ENCODE peak calls at places on chromosomes 5 and 9, in four cellular contexts. M is fibroblast of pulmonary artery, E is IMR-90, Y is heart left ventricle. W is an unnamed sample.

GRCh38 chr9:137674307-137675305 is 55.8 kb downstream of the EHMT1 start:
- DNase-seq in M (no peak), Y (no peak), E (no peak), W (no peak)

GRCh38 chr5:91079037-91079436 is 304.1 kb downstream of the ARRDC3 start:
- DNase-seq in E (no peak), Y (no peak), M (peak), W (no peak)

GRCh38 chr5:179820483-179821297 is at the start of gene SQSTM1:
- DNase-seq in Y (peak), E (peak), M (peak), W (peak)

GRCh38 chr5:98105651-98106050 is 667.8 kb upstream of the RGMB start:
- DNase-seq in M (no peak), E (no peak), Y (no peak), W (no peak)

GRCh38 chr5:88503065-88503394 is 234.4 kb upstream of the TMEM161B start:
- DNase-seq in Y (no peak), E (no peak), M (no peak), W (no peak)

GRCh38 chr5:173139631-173140030 is 4.7 kb upstream of the BNIP1 start:
- DNase-seq in Y (no peak), E (no peak), M (no peak), W (no peak)

GRCh38 chr5:137292461-137293025 is 206.6 kb downstream of the SPOCK1 start:
- DNase-seq in Y (no peak), E (no peak), M (no peak), W (no peak)

GRCh38 chr9:86925686-86926085 is 21.6 kb downstream of the GAS1 start:
- DNase-seq in M (peak), E (peak), Y (no peak), W (no peak)

GRCh38 chr9:36793277-36793676 is 220.6 kb downstream of the MELK start:
- DNase-seq in M (no peak), Y (no peak), E (no peak), W (no peak)

GRCh38 chr5:110653231-110653970 is 73.1 kb downstream of the TMEM232 start:
- DNase-seq in Y (no peak), E (no peak), M (no peak), W (no peak)

GRCh38 chr9:90961375-90961774 is 159.8 kb downstream of the SYK start:
- DNase-seq in Y (no peak), E (peak), M (no peak), W (peak)

GRCh38 chr5:139757727-139758509 is 37.7 kb upstream of the PSD2 start:
- DNase-seq in M (no peak), Y (no peak), E (no peak), W (no peak)

GRCh38 chr9:121842612-121842978 is 191.2 kb downstream of the DAB2IP start:
- DNase-seq in M (peak), E (peak), Y (no peak), W (peak)

GRCh38 chr5:61349935-61350334 is 17.9 kb downstream of the ZSWIM6 start:
- DNase-seq in M (no peak), E (no peak), Y (no peak), W (no peak)

GRCh38 chr9:73869261-73869660 is 627.9 kb upstream of the RORB start:
- DNase-seq in Y (no peak), M (peak), E (no peak), W (peak)

GRCh38 chr5:61277781-61278180 is 54.3 kb upstream of the ZSWIM6 start:
- DNase-seq in Y (no peak), M (no peak), E (no peak), W (no peak)

GRCh38 chr9:37917315-37917731 is 13.4 kb upstream of the SLC25A51 start:
- DNase-seq in E (no peak), Y (no peak), M (no peak), W (no peak)

GRCh38 chr5:151208481-151208914 is 15.4 kb downstream of the CCDC69 start:
- DNase-seq in E (no peak), Y (no peak), M (no peak), W (no peak)

GRCh38 chr9:122133263-122133983 is 26.2 kb downstream of the NDUFA8 start:
- DNase-seq in E (no peak), M (peak), Y (peak), W (no peak)

GRCh38 chr5:151692312-151692711 is 5.6 kb upstream of the SPARC start:
- DNase-seq in Y (no peak), M (no peak), E (no peak), W (no peak)

GRCh38 chr9:113886471-113886870 is 10.4 kb downstream of the ZNF618 start:
- DNase-seq in E (peak), M (no peak), Y (no peak), W (no peak)

GRCh38 chr5:108989761-108990392 is 242.2 kb downstream of the FER start:
- DNase-seq in Y (no peak), E (peak), M (peak), W (peak)

GRCh38 chr9:129140397-129141065 is 29.3 kb downstream of the PTPA start:
- DNase-seq in E (peak), M (peak), Y (peak), W (peak)

GRCh38 chr5:43396762-43397304 is 15.4 kb downstream of the CCL28 start:
- DNase-seq in E (no peak), Y (peak), M (peak), W (no peak)

GRCh38 chr5:160899735-160900134 is 47.7 kb upstream of the ATP10B start:
- DNase-seq in E (no peak), Y (no peak), M (no peak), W (no peak)

GRCh38 chr5:151811593-151812321 is 40.0 kb downstream of the G3BP1 start:
- DNase-seq in M (peak), E (peak), Y (no peak), W (peak)

GRCh38 chr9:79619930-79620329 is 48.2 kb downstream of the TLE4 start:
- DNase-seq in M (no peak), E (no peak), Y (no peak), W (no peak)

GRCh38 chr5:14476791-14477435 is 104.7 kb upstream of the OTULINL start:
- DNase-seq in E (peak), M (peak), Y (no peak), W (peak)

GRCh38 chr9:79382044-79382443 is 189.7 kb upstream of the TLE4 start:
- DNase-seq in Y (no peak), M (no peak), E (no peak), W (no peak)

GRCh38 chr9:96021616-96022444 is 146.3 kb downstream of the ERCC6L2 start:
- DNase-seq in M (no peak), E (no peak), Y (peak), W (no peak)

GRCh38 chr9:133715295-133715865 is 22.8 kb downstream of the SARDH start:
- DNase-seq in Y (peak), E (peak), M (peak), W (no peak)

GRCh38 chr9:133716564-133717112 is 21.5 kb downstream of the SARDH start:
- DNase-seq in Y (no peak), M (peak), E (no peak), W (no peak)

GRCh38 chr9:133714606-133715294 is 23.4 kb downstream of the SARDH start:
- DNase-seq in E (peak), M (peak), Y (peak), W (no peak)

GRCh38 chr9:133717113-133718031 is 20.8 kb downstream of the SARDH start:
- DNase-seq in E (no peak), Y (no peak), M (no peak), W (no peak)

DNA sequence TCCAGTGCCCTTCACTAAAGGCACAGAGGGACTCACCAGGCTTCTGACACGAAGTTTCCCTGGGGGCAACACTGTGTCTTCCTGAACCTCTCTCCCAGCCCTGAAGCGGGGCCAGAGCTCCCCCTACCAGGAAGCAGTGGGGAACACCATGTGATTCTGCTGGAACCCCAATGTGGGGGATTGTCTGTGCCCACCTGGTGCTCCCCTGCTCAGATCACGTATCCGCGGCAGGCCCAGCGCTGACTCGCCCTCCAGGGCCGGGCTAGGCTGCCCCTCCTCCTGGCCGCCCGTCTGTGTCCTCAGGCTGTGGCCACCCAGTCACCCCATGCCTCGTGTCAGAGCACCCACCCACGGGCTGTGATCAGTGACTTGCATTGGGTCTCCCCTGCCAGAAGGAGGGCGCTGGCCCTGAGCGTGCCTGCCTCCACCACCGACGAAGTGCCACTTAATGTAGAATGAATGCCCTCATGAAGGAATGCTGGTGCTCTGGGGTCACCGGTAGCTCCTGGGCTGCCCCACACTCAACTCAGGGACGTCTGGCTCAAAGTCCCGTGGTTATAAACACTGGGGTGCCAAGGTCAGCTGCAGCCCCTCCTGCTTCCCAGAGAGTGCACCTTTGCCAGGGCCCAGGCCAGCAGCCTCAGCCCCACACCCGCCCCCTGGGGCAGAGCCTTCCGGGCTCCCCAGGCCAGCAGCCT is 22.1 kb downstream of the SARDH start:
- DNase-seq in Y (peak), E (peak), M (peak), W (no peak)
- TF ChIP-seq CTCF in Y (peak), E (peak), M (peak), W (peak)

GRCh38 chr9:126773004-126773607 is 31.7 kb upstream of the ZBTB43 start:
- DNase-seq in M (peak), Y (no peak), E (peak), W (peak)
- TF ChIP-seq CTCF in M (peak), Y (no peak), E (peak), W (peak)

GRCh38 chr9:108634164-108634563 is 221.6 kb downstream of the ACTL7B start:
- DNase-seq in E (no peak), M (peak), Y (no peak), W (peak)

GRCh38 chr9:108634669-108635462 is 220.9 kb downstream of the ACTL7B start:
- DNase-seq in M (no peak), Y (no peak), E (no peak), W (no peak)

GRCh38 chr9:108639736-108640135 is 216.1 kb downstream of the ACTL7B start:
- DNase-seq in Y (no peak), E (no peak), M (peak), W (no peak)

GRCh38 chr9:108637340-108637739 is 218.4 kb downstream of the ACTL7B start:
- DNase-seq in Y (no peak), E (no peak), M (no peak), W (no peak)

GRCh38 chr9:108636023-108636422 is 219.8 kb downstream of the ACTL7B start:
- DNase-seq in Y (no peak), M (no peak), E (no peak), W (no peak)
- TF ChIP-seq CTCF in Y (no peak), M (no peak), E (no peak), W (no peak)

DNA sequence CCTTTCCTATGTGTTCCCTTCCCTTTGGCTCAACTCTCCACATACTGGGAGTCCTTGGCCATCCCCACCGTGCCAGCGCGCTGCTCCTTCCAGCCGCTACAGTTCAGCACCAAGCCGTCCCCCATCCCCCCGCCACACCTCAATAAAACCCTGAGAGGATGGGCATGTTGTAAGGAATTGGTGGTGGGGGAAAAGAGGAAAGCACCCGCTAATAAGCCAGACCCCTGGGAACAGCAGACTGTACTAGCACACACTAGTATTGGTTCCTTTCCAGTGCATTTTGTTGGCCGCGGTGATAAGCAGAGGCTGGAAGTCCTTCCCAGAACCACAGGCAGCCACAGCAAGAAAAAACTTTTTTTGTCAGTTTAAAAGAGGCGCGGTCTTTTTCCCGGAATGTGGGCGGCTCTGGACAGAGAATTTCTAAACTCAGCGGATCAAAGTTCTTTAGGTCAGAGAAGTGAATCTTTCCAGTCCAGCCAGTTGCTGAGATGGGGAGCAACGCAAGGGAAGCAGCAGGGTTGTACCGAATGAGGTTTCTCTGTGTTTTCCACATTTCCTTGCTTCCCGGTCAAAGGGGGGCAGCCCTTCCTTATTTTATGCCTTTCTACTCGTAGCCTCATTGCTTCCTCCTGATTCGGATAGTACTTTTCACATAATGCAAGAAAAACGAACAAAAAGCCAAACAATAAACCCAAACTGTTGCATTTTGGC is 2.1 kb downstream of the CHSY3 start:
- DNase-seq in M (peak), Y (peak), E (no peak), W (peak)
- TF ChIP-seq CTCF in M (peak), Y (no peak), E (no peak), W (peak)

GRCh38 chr5:132283423-132284043 is 10.7 kb upstream of the SLC22A4 start:
- DNase-seq in Y (no peak), E (peak), M (peak), W (no peak)
- TF ChIP-seq CTCF in Y (peak), E (peak), M (peak), W (peak)

DNA sequence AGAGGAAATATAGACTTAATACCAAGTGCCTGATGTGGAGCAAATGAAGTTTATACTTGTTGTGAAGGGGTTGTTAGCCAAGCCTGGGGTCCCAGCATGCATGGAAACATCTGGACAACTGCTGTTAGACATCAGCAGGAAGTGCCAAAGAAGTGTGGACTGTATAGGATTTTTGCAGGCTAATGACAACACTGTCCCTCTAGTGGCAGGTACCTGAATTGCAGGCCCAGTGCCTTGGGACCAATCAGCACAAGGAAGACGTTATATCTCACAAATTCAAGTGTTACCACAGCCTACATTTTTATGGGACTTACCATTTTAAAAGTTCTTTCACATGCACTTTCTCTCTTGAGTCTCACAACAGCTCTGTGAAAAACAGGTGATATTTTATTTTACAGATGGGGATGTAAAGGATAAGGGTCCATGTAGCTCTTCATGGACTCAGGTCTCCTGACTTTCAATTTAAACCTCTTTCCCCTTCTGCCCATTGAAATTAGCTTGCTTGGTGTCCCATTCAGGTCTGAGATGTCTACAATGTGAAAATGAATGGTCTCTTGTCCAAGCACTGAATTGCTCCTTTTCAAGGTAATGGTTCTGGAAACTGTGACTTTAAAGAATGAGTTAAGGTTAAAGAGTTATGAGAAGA is 89.0 kb upstream of the MAP1B start:
- DNase-seq in E (peak), Y (no peak), M (peak), W (peak)
- TF ChIP-seq CTCF in E (peak), Y (peak), M (peak), W (peak)